ENCODE peak calls at places on chromosomes 5 and 9, in five cellular contexts. W is IMR-90, D is H9, Y is neuronal stem cell, F is H1. C is an unnamed sample.

GRCh38 chr5:180670586-180671359 is 21.4 kb upstream of the FLT4 start:
- DNase-seq in W (peak; percentile 37), D (peak; percentile 60), Y (peak; percentile 39), F (no peak), C (peak; percentile 19)

GRCh38 chr9:115691686-115692085 is 461.9 kb upstream of the PAPPA start:
- DNase-seq in W (peak; percentile 90), D (no peak), Y (no peak), F (no peak), C (peak; percentile 88)

GRCh38 chr9:123319541-123320339 is 36.3 kb upstream of the CRB2 start:
- DNase-seq in W (no peak), D (no peak), Y (no peak), F (no peak), C (no peak)

GRCh38 chr5:54533541-54534179 is 16.1 kb downstream of the SNX18 start:
- DNase-seq in W (no peak), D (no peak), Y (no peak), F (no peak), C (peak; percentile 51)

GRCh38 chr9:137218754-137219271 is 3.2 kb downstream of the RNF208 start:
- DNase-seq in W (peak; percentile 34), D (no peak), Y (no peak), F (no peak), C (peak; percentile 71)

GRCh38 chr5:51383494-51384081 is 340 bp downstream of the ISL1 start:
- DNase-seq in W (no peak), D (no peak), Y (peak; percentile 30), F (no peak), C (peak; percentile 67)

GRCh38 chr5:89024082-89024481 is 141.1 kb upstream of the MEF2C start:
- DNase-seq in W (no peak), D (no peak), Y (no peak), F (no peak), C (no peak)

GRCh38 chr5:4042311-4042710 is 446.7 kb downstream of the IRX1 start:
- DNase-seq in W (no peak), D (no peak), Y (no peak), F (no peak), C (no peak)

GRCh38 chr9:109107402-109108240 is 12.1 kb downstream of the TMEM245 start:
- DNase-seq in W (peak; percentile 81), D (no peak), Y (no peak), F (no peak), C (peak; percentile 79)
- H3K4me2 ChIP-seq in W (peak overlapping the region; percentile 97), D (no peak overlapping the region), Y (no peak overlapping the region), F (no peak overlapping the region), C (peak overlapping the region; percentile 19)

GRCh38 chr5:117380316-117380715 is 805.7 kb upstream of the SEMA6A start:
- DNase-seq in W (no peak), D (no peak), Y (no peak), F (no peak), C (no peak)
- H2BK15ac ChIP-seq in W (no peak overlapping the region), D (no peak overlapping the region), Y (no peak overlapping the region), F (no peak overlapping the region), C (no peak overlapping the region)

GRCh38 chr9:17131494-17131893 is 3.3 kb upstream of the CNTLN start:
- DNase-seq in W (no peak), D (no peak), Y (no peak), F (no peak), C (no peak)

GRCh38 chr9:17137576-17137975 is 2.7 kb downstream of the CNTLN start:
- DNase-seq in W (peak; percentile 24), D (no peak), Y (no peak), F (no peak), C (peak; percentile 17)

GRCh38 chr9:17135578-17135904 is 701 bp downstream of the CNTLN start:
- DNase-seq in W (no peak), D (no peak), Y (no peak), F (no peak), C (no peak)

GRCh38 chr9:17134843-17135577 is at the start of gene CNTLN:
- DNase-seq in W (peak; percentile 85), D (peak; percentile 95), Y (peak; percentile 83), F (peak; percentile 84), C (peak; percentile 88)

DNA sequence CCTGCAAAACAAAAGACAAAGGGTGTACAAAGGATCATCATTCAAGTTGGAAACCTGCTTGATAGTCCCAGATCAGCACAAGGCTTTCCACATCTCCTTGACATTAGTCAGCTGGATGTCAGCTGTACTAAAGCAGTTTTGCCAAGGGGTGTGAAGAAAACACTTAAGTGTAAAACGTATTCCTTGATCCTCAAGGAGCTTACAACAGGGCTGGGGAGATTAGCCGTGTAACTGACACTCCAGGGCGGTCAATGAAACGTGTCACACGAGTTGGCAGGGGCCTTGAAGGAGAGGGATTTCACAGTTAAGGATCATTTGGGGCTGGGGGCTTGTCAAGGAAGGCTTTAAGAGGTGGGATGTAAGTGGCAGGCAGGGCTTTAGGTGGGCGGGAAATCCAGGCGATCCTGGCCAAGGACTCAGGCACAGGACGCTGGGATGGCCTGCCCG is 421 bp upstream of the CNTLN start:
- DNase-seq in W (peak; percentile 29), D (no peak), Y (no peak), F (no peak), C (peak; percentile 49)
- H4K91ac ChIP-seq in W (peak overlapping the region; percentile 89), D (no peak overlapping the region), Y (no peak overlapping the region), F (no peak overlapping the region), C (peak overlapping the region; percentile 52)

GRCh38 chr5:138545919-138546562 is 3.0 kb upstream of the ETF1 start:
- DNase-seq in W (peak; percentile 49), D (no peak), Y (no peak), F (no peak), C (peak; percentile 42)
- H3K4me2 ChIP-seq in W (peak overlapping the region; percentile 34), D (no peak overlapping the region), Y (no peak overlapping the region), F (peak overlapping the region; percentile 1), C (no peak overlapping the region)

GRCh38 chr9:82605657-82606031 is 457.3 kb downstream of the RASEF start:
- DNase-seq in W (no peak), D (no peak), Y (no peak), F (no peak), C (no peak)

GRCh38 chr9:82606071-82606470 is 456.9 kb downstream of the RASEF start:
- DNase-seq in W (no peak), D (no peak), Y (no peak), F (no peak), C (peak; percentile 10)

GRCh38 chr9:82601272-82601835 is 461.6 kb downstream of the RASEF start:
- DNase-seq in W (peak; percentile 74), D (no peak), Y (no peak), F (no peak), C (peak; percentile 83)

GRCh38 chr9:82604947-82605656 is 457.8 kb downstream of the RASEF start:
- DNase-seq in W (peak; percentile 72), D (no peak), Y (no peak), F (no peak), C (peak; percentile 72)

GRCh38 chr9:82606761-82607382 is 456.1 kb downstream of the RASEF start:
- DNase-seq in W (peak; percentile 81), D (peak; percentile 53), Y (peak; percentile 55), F (peak; percentile 46), C (peak; percentile 80)
- H2BK15ac ChIP-seq in W (peak overlapping the region; percentile 16), D (no peak overlapping the region), Y (no peak overlapping the region), F (no peak overlapping the region), C (no peak overlapping the region)

GRCh38 chr9:2228641-2229040 is 213.5 kb downstream of the SMARCA2 start:
- DNase-seq in W (no peak), D (no peak), Y (no peak), F (no peak), C (no peak)

GRCh38 chr9:2230362-2230761 is 215.2 kb downstream of the SMARCA2 start:
- DNase-seq in W (no peak), D (no peak), Y (no peak), F (no peak), C (no peak)

GRCh38 chr9:2234371-2234893 is 219.3 kb downstream of the SMARCA2 start:
- DNase-seq in W (peak; percentile 21), D (no peak), Y (no peak), F (no peak), C (no peak)

GRCh38 chr9:2229109-2229733 is 214.1 kb downstream of the SMARCA2 start:
- DNase-seq in W (no peak), D (no peak), Y (no peak), F (no peak), C (no peak)

DNA sequence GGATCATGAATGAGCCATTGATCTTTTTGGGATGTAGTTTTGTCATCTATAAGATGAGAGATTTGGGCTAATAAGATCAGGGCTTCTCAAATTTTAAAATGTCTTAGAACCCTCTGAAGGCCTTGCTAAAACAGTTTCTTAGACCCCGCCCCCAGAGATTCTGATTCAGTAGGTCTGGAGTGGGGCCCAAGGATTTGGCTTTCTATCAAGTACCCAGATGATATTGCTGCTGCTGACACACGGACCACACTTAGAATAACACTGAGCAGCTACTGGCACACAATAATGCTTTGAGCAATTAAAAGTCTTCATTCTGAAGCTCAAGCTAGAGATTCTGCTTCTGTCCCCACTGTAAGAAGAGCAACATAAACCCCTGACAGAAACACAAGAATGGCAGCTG is 216.7 kb downstream of the SMARCA2 start:
- DNase-seq in W (peak; percentile 68), D (no peak), Y (no peak), F (no peak), C (no peak)
- H4K91ac ChIP-seq in W (no peak overlapping the region), D (no peak overlapping the region), Y (no peak overlapping the region), F (no peak overlapping the region), C (no peak overlapping the region)

GRCh38 chr9:29209748-29210276 is 1636.5 kb upstream of the C9orf72 start:
- DNase-seq in W (no peak), D (no peak), Y (no peak), F (no peak), C (no peak)

GRCh38 chr9:29212590-29213373 is 1639.5 kb upstream of the C9orf72 start:
- DNase-seq in W (no peak), D (peak; percentile 57), Y (peak; percentile 24), F (no peak), C (peak; percentile 47)

GRCh38 chr9:29211681-29212589 is 1638.7 kb upstream of the C9orf72 start:
- DNase-seq in W (no peak), D (peak; percentile 69), Y (peak; percentile 65), F (no peak), C (peak; percentile 63)

GRCh38 chr9:29211003-29211584 is 1637.8 kb upstream of the C9orf72 start:
- DNase-seq in W (no peak), D (no peak), Y (no peak), F (no peak), C (no peak)

DNA sequence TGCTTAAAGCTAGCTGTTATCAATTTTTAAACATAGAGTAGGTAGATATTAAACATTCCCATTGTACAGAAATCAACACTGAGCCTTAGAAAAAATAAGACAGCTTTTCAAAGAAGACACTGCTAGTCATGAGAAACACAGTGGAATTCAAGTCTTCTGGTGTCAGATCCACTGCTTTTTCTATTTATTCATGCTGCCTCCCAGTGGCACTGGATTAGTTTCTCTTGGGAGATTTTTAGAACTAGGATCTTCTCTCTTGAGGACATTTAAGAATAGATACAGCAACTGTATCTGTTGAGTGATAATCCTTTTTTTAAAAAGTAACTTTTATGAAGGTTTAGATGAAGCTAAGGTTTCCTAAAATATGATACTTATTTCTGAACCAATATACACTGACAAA is 1635.4 kb upstream of the C9orf72 start:
- DNase-seq in W (no peak), D (no peak), Y (no peak), F (no peak), C (no peak)
- H3K4me2 ChIP-seq in W (no peak overlapping the region), D (no peak overlapping the region), Y (no peak overlapping the region), F (no peak overlapping the region), C (no peak overlapping the region)